ENCODE peak calls at places on chromosomes 1 and 21, in five cellular contexts. V, C, Q, D and F are unnamed samples.
A peak's percentile ranks its signal among the peaks of the same experiment; 100 is the strongest.

GRCh38 chr1:92924501-92924900 is 36.8 kb downstream of the DIPK1A start:
- DNase-seq in V (no peak), C (no peak), Q (no peak), D (no peak), F (no peak)

GRCh38 chr1:222167111-222167510 is 380.8 kb downstream of the HHIPL2 start:
- DNase-seq in V (no peak), C (no peak), Q (no peak), D (peak; percentile 72), F (peak; percentile 23)

GRCh38 chr1:226653311-226653921 is 85.7 kb downstream of the ITPKB start:
- DNase-seq in V (no peak), C (no peak), Q (no peak), D (no peak), F (peak; percentile 19)

GRCh38 chr21:36743446-36743845 is 44.5 kb downstream of the SIM2 start:
- DNase-seq in V (no peak), C (no peak), Q (no peak), D (no peak), F (no peak)

GRCh38 chr1:169122976-169123375 is 16.5 kb downstream of the ATP1B1 start:
- DNase-seq in V (no peak), C (no peak), Q (no peak), D (no peak), F (no peak)

GRCh38 chr1:234499119-234500039 is 20.4 kb upstream of the TARBP1 start:
- DNase-seq in V (peak; percentile 95), C (peak; percentile 99), Q (peak; percentile 81), D (peak; percentile 93), F (peak; percentile 56)

GRCh38 chr1:180722586-180722985 is 90.8 kb downstream of the XPR1 start:
- DNase-seq in V (no peak), C (no peak), Q (no peak), D (no peak), F (no peak)

GRCh38 chr1:151816548-151816947 is 11.3 kb upstream of the LINGO4 start:
- DNase-seq in V (no peak), C (no peak), Q (no peak), D (no peak), F (no peak)

GRCh38 chr1:20903452-20903851 is 116.3 kb upstream of the HP1BP3 start:
- DNase-seq in V (no peak), C (no peak), Q (no peak), D (no peak), F (no peak)

GRCh38 chr1:3170566-3171453 is 101.8 kb downstream of the PRDM16 start:
- DNase-seq in V (peak; percentile 31), C (peak; percentile 90), Q (no peak), D (peak; percentile 52), F (no peak)

GRCh38 chr1:79224537-79224936 is 218.0 kb upstream of the ADGRL4 start:
- DNase-seq in V (no peak), C (no peak), Q (no peak), D (no peak), F (no peak)

GRCh38 chr1:15056515-15057285 is 96.8 kb upstream of the TMEM51 start:
- DNase-seq in V (no peak), C (no peak), Q (no peak), D (peak; percentile 30), F (no peak)

GRCh38 chr1:85991261-85991660 is 165.3 kb downstream of the COL24A1 start:
- DNase-seq in V (no peak), C (no peak), Q (no peak), D (no peak), F (no peak)

GRCh38 chr1:37761416-37762095 is 3.4 kb downstream of the EPHA10 start:
- DNase-seq in V (no peak), C (peak; percentile 77), Q (no peak), D (no peak), F (no peak)

GRCh38 chr1:39508857-39509305 is 17.4 kb downstream of the BMP8A start:
- DNase-seq in V (no peak), C (no peak), Q (no peak), D (peak; percentile 25), F (no peak)

GRCh38 chr1:14608308-14608707 is 9.8 kb downstream of the KAZN start:
- DNase-seq in V (no peak), C (no peak), Q (no peak), D (no peak), F (no peak)

GRCh38 chr1:902802-903201 is 20.9 kb upstream of the SAMD11 start:
- DNase-seq in V (no peak), C (peak; percentile 76), Q (no peak), D (no peak), F (no peak)

GRCh38 chr1:17553970-17554369 is 14.5 kb downstream of the ARHGEF10L start:
- DNase-seq in V (no peak), C (no peak), Q (no peak), D (peak; percentile 73), F (no peak)

GRCh38 chr1:58848818-58849411 is 65.1 kb upstream of the JUN start:
- DNase-seq in V (peak; percentile 36), C (peak; percentile 89), Q (no peak), D (peak; percentile 99), F (no peak)

GRCh38 chr1:8562881-8563865 is 245.3 kb downstream of the SLC45A1 start:
- DNase-seq in V (no peak), C (no peak), Q (no peak), D (peak; percentile 72), F (no peak)

GRCh38 chr21:26674324-26674723 is 101.2 kb upstream of the CYYR1 start:
- DNase-seq in V (no peak), C (no peak), Q (no peak), D (no peak), F (no peak)

GRCh38 chr1:205261946-205262668 is 34.4 kb downstream of the TMCC2 start:
- DNase-seq in V (no peak), C (no peak), Q (no peak), D (peak; percentile 59), F (no peak)

GRCh38 chr1:44660176-44660575 is 14.1 kb downstream of the TMEM53 start:
- DNase-seq in V (no peak), C (no peak), Q (no peak), D (no peak), F (no peak)

GRCh38 chr1:171844381-171844780 is 3.1 kb downstream of the DNM3 start:
- DNase-seq in V (no peak), C (no peak), Q (no peak), D (no peak), F (no peak)

GRCh38 chr1:204417231-204417997 is 5.8 kb upstream of the PPP1R15B start:
- DNase-seq in V (no peak), C (peak; percentile 91), Q (no peak), D (peak; percentile 97), F (peak; percentile 16)

GRCh38 chr1:42319871-42320484 is 15.1 kb downstream of the FOXJ3 start:
- DNase-seq in V (no peak), C (no peak), Q (no peak), D (no peak), F (no peak)

GRCh38 chr1:109671067-109671466 is 3.2 kb downstream of the GSTM2 start:
- DNase-seq in V (no peak), C (no peak), Q (no peak), D (no peak), F (no peak)

GRCh38 chr1:23399229-23399628 is 25.3 kb downstream of the TCEA3 start:
- DNase-seq in V (no peak), C (no peak), Q (no peak), D (no peak), F (no peak)